ENCODE peak calls at places on chromosomes 6 and 20, in five cellular contexts. S, G, Q, F and E are unnamed samples.
A peak's percentile ranks its signal among the peaks of the same experiment; 100 is the strongest.

GRCh38 chr6:157392927-157393666 is 12.1 kb downstream of the ZDHHC14 start:
- DNase-seq in S (no peak), G (no peak), Q (no peak), F (no peak), E (no peak)

GRCh38 chr20:53907968-53908751 is 162.2 kb downstream of the BCAS1 start:
- DNase-seq in S (no peak), G (no peak), Q (no peak), F (no peak), E (no peak)

GRCh38 chr6:127457444-127458064 is 1.6 kb downstream of the KIAA0408 start:
- DNase-seq in S (no peak), G (no peak), Q (peak; percentile 61), F (no peak), E (no peak)

GRCh38 chr6:52368002-52368401 is 6.1 kb downstream of the PAQR8 start:
- DNase-seq in S (no peak), G (no peak), Q (no peak), F (no peak), E (no peak)

GRCh38 chr20:25399038-25399430 is 8.4 kb upstream of the ABHD12 start:
- DNase-seq in S (peak; percentile 29), G (peak; percentile 72), Q (peak; percentile 80), F (peak; percentile 68), E (no peak)

GRCh38 chr6:4607026-4607704 is 169.0 kb upstream of the CDYL start:
- DNase-seq in S (no peak), G (no peak), Q (peak; percentile 75), F (peak; percentile 53), E (peak; percentile 25)

GRCh38 chr6:83051386-83052172 is 14.1 kb downstream of the UBE3D start:
- DNase-seq in S (no peak), G (no peak), Q (peak; percentile 26), F (no peak), E (peak; percentile 90)

GRCh38 chr6:105022416-105022815 is 65.5 kb downstream of the LIN28B start:
- DNase-seq in S (no peak), G (no peak), Q (no peak), F (no peak), E (no peak)

GRCh38 chr20:49750611-49751396 is 37.1 kb upstream of the B4GALT5 start:
- DNase-seq in S (no peak), G (no peak), Q (no peak), F (no peak), E (no peak)

GRCh38 chr6:86937219-86938079 is at the start of gene HTR1E:
- DNase-seq in S (peak; percentile 64), G (peak; percentile 9), Q (peak; percentile 43), F (peak; percentile 4), E (no peak)

GRCh38 chr6:84805145-84805544 is 40.7 kb upstream of the TBX18 start:
- DNase-seq in S (no peak), G (no peak), Q (peak; percentile 19), F (no peak), E (no peak)

GRCh38 chr20:57317789-57318371 is 11.7 kb upstream of the SPO11 start:
- DNase-seq in S (no peak), G (no peak), Q (no peak), F (no peak), E (no peak)

GRCh38 chr20:871948-872347 is 38.4 kb downstream of the FAM110A start:
- DNase-seq in S (no peak), G (no peak), Q (no peak), F (no peak), E (no peak)

GRCh38 chr20:871436-871835 is 37.9 kb downstream of the FAM110A start:
- DNase-seq in S (no peak), G (no peak), Q (no peak), F (no peak), E (no peak)

GRCh38 chr20:875115-875514 is 41.0 kb downstream of the ANGPT4 start:
- DNase-seq in S (no peak), G (no peak), Q (peak; percentile 35), F (no peak), E (no peak)

GRCh38 chr20:873875-874607 is 40.5 kb downstream of the FAM110A start:
- DNase-seq in S (no peak), G (no peak), Q (no peak), F (no peak), E (no peak)

DNA sequence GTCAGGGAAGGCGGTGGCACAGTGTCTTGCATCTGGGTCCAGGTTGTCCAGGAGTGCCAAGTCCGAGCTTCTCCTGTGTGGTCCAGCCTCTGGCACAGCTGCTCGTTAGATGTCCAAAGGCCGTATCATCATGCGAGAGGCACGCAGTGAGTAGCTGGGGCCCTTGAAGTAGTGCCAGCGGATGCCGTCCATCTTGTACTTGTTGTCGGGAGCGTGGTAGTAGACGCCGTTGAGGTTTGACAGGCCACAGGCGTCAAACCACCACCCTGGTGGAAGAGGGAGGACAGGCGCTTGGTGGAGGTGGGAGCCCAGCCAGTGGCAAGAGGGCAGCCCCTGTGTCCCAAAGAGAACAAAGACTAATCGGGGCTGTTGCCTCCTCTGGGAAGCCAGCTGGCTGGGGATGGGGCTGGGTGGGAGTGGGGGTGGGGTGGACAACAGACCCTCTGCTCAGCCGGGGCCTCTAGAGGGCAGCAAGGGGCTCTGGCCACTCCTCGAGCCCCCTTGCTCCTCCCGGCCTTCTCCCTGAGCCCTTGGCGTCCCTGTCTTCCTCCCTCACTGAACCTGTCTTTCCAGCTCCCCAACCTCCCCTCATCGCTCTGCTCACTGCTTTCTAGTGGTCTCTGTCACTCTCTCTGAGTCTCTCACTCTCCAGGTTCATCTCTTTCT is 39.5 kb downstream of the FAM110A start:
- DNase-seq in S (no peak), G (no peak), Q (no peak), F (no peak), E (no peak)
- TF ChIP-seq CTCF in S (peak; percentile 26), G (no peak), Q (no peak), F (peak; percentile 17), E (no peak)

GRCh38 chr6:35080016-35080680 is 61.0 kb downstream of the TCP11 start:
- DNase-seq in S (no peak), G (no peak), Q (no peak), F (no peak), E (no peak)
- TF ChIP-seq CTCF in S (no peak), G (no peak), Q (no peak), F (no peak), E (no peak)

GRCh38 chr6:44668391-44668930 is 281.0 kb downstream of the CDC5L start:
- DNase-seq in S (no peak), G (no peak), Q (no peak), F (no peak), E (no peak)
- TF ChIP-seq CTCF in S (peak; percentile 13), G (no peak), Q (no peak), F (no peak), E (no peak)

DNA sequence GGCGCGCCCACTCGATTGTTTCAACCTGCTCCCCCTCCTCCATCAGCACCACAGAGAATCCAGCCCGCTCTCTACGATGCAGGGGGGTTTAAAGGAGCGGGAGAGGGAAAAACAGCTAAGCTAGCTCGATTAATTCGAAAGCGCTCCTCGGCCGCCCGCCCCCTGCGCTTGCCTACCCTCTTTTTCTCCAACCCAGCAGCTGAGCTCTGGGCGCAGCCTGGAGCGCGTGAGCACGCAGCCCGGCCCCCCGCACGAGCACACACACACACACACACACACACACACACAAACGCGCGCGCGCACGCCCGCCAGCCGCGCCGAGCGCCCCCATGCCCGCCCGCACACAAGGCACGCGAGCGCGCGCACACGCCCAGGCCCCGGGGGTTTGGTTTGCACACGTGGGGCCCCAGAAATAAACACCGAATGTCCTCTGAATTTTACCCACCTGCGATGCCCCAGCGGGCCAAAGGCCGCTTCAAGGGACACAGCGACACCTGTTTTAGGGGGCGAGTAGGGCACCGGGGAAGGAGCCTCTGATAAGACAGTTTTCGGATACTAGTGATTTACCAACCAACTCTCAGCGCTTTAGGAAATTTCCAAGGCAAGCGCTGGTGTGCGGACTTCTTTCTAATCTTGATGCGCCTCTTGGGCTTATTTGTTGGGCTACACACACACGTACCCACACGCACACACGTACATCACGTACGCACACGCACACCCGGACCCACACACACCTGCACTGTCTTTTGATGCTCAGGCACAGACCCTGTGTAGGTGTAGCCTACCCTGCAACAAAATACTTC is 787 bp upstream of the NRN1 start:
- DNase-seq in S (peak; percentile 30), G (no peak), Q (no peak), F (no peak), E (no peak)
- TF ChIP-seq CTCF in S (peak; percentile 43), G (no peak), Q (no peak), F (no peak), E (no peak)